ENCODE peak calls at places on chromosomes 3 and 15, in six cellular contexts. L is NCI-H1930, F is upper lobe of left lung, O is H9, T is iris pigment epithelial cell, M is heart left ventricle. Z is an unnamed sample.

GRCh38 chr3:71069797-71070196 is 513.7 kb downstream of the FOXP1 start:
- DNase-seq in M (peak; percentile 70), L (no peak), T (peak; percentile 74), F (no peak), O (peak; percentile 58), Z (no peak)

GRCh38 chr3:96813820-96814580 is 394 bp upstream of the EPHA6 start:
- DNase-seq in T (peak; percentile 49), L (peak; percentile 39), M (peak; percentile 45), F (peak; percentile 86), O (peak; percentile 56), Z (no peak)

GRCh38 chr3:11563749-11564148 is 80.0 kb downstream of the VGLL4 start:
- DNase-seq in O (no peak), L (no peak), M (peak; percentile 26), T (no peak), F (no peak), Z (no peak)

GRCh38 chr15:82812994-82813393 is 3.6 kb downstream of the WHAMM start:
- DNase-seq in T (peak; percentile 12), M (no peak), F (no peak), O (no peak), L (no peak), Z (no peak)

GRCh38 chr3:15198686-15199085 is 7.4 kb upstream of the CAPN7 start:
- DNase-seq in T (no peak), O (no peak), F (no peak), M (no peak), L (no peak), Z (no peak)

GRCh38 chr15:93088200-93088980 is 621 bp downstream of the RGMA start:
- DNase-seq in O (peak; percentile 61), T (peak; percentile 15), M (peak; percentile 42), L (no peak), F (peak; percentile 90), Z (no peak)

GRCh38 chr15:86138798-86139197 is 59.1 kb downstream of the AGBL1 start:
- DNase-seq in M (no peak), F (no peak), T (no peak), O (no peak), L (no peak), Z (no peak)

GRCh38 chr3:154549391-154549790 is 119.4 kb upstream of the GPR149 start:
- DNase-seq in O (no peak), M (no peak), L (no peak), T (no peak), F (no peak), Z (no peak)

GRCh38 chr3:177336841-177337430 is 139.7 kb upstream of the TBL1XR1 start:
- DNase-seq in T (peak; percentile 67), F (no peak), M (no peak), L (no peak), O (no peak), Z (no peak)

GRCh38 chr3:170614214-170614966 is 28.5 kb upstream of the SLC7A14 start:
- DNase-seq in O (no peak), L (no peak), T (peak; percentile 90), F (no peak), M (peak; percentile 49), Z (no peak)

GRCh38 chr3:186596568-186597287 is 16.1 kb upstream of the AHSG start:
- DNase-seq in F (no peak), M (no peak), T (peak; percentile 39), L (no peak), O (peak; percentile 76), Z (no peak)

GRCh38 chr15:89863918-89864317 is 29.9 kb downstream of the AP3S2 start:
- DNase-seq in L (no peak), F (no peak), O (no peak), M (no peak), T (peak; percentile 17), Z (no peak)